ENCODE peak calls at places on chromosomes 16 and 17, in ten cellular contexts. V is lower lobe of right lung, B is adrenal gland, D is mesenchymal stem cell, E is substantia nigra, A is body of pancreas, H is HCT116, X is mesendoderm, G is H9, I is OCI-LY7. K is an unnamed sample.

GRCh38 chr17:7179317-7180254 is at the start of gene ASGR1:
- DNase-seq in G (no peak), H (no peak), A (no peak), E (no peak), B (no peak), D (no peak), X (no peak), V (no peak), I (no peak), K (no peak)

GRCh38 chr16:3787924-3788661 is 70.8 kb upstream of the TRAP1 start:
- DNase-seq in V (no peak), A (no peak), X (no peak), H (no peak), B (no peak), I (no peak), E (no peak), D (no peak), G (no peak), K (no peak)

GRCh38 chr17:59842901-59843652 is 49.7 kb downstream of the TUBD1 start:
- DNase-seq in G (peak), X (peak), D (peak), E (no peak), A (peak), B (peak), I (no peak), H (peak), V (peak), K (no peak)

GRCh38 chr17:55889271-55889670 is 138.4 kb downstream of the PCTP start:
- DNase-seq in E (no peak), B (no peak), V (no peak), A (no peak), I (no peak), H (no peak), D (no peak), X (no peak), G (no peak), K (no peak)

GRCh38 chr16:30844346-30844670 is 49.6 kb downstream of the BCL7C start:
- DNase-seq in I (no peak), G (no peak), B (no peak), X (no peak), V (no peak), D (no peak), H (no peak), A (no peak), E (no peak), K (no peak)

GRCh38 chr17:78544876-78545755 is 32.1 kb downstream of the DNAH17 start:
- DNase-seq in D (no peak), E (no peak), H (no peak), G (no peak), V (no peak), X (no peak), A (no peak), I (no peak), B (no peak), K (no peak)

GRCh38 chr16:68062910-68063393 is 22.2 kb upstream of the NFATC3 start:
- DNase-seq in B (no peak), I (no peak), D (no peak), A (no peak), V (peak), X (no peak), G (no peak), H (no peak), E (no peak), K (no peak)

GRCh38 chr17:78281249-78281865 is 49.9 kb downstream of the TMEM235 start:
- DNase-seq in A (no peak), D (no peak), B (no peak), H (no peak), V (no peak), I (no peak), G (peak), E (no peak), X (no peak), K (peak)

GRCh38 chr16:53042235-53042645 is 10.5 kb downstream of the CHD9NB start:
- DNase-seq in B (no peak), H (no peak), A (no peak), V (no peak), G (no peak), X (peak), E (no peak), D (no peak), I (no peak), K (no peak)

GRCh38 chr16:30651124-30652004 is 604 bp downstream of the PRR14 start:
- DNase-seq in V (peak), A (peak), X (peak), E (peak), I (peak), G (peak), H (no peak), D (peak), B (peak), K (peak)

GRCh38 chr16:23128056-23128455 is 21.2 kb downstream of the USP31 start:
- DNase-seq in A (no peak), I (no peak), E (no peak), X (no peak), V (no peak), D (no peak), B (no peak), G (no peak), H (no peak), K (no peak)

GRCh38 chr17:80910043-80910442 is 81.6 kb upstream of the CHMP6 start:
- DNase-seq in D (no peak), A (no peak), G (no peak), X (no peak), B (no peak), I (no peak), V (no peak), H (no peak), E (no peak), K (no peak)

GRCh38 chr16:2511996-2512919 is 1.5 kb upstream of the ATP6V0C start:
- DNase-seq in I (no peak), X (no peak), G (no peak), H (no peak), E (no peak), A (no peak), V (no peak), D (no peak), B (no peak), K (no peak)

GRCh38 chr16:78705694-78706093 is 606.2 kb downstream of the WWOX start:
- DNase-seq in D (peak), G (no peak), X (peak), A (no peak), H (no peak), E (no peak), V (no peak), I (peak), B (no peak), K (no peak)

GRCh38 chr17:57832711-57833596 is 16.9 kb downstream of the MRPS23 start:
- DNase-seq in V (peak), E (peak), X (peak), G (peak), B (peak), D (peak), I (peak), A (peak), H (peak), K (peak)

GRCh38 chr16:58127033-58127556 is 2.1 kb downstream of the CFAP20 start:
- DNase-seq in A (peak), B (no peak), H (no peak), I (peak), E (no peak), D (peak), V (no peak), X (peak), G (no peak), K (no peak)

GRCh38 chr16:57643166-57643813 is 14.9 kb downstream of the ADGRG1 start:
- DNase-seq in E (peak), H (no peak), B (no peak), I (no peak), V (no peak), X (peak), A (no peak), D (peak), G (no peak), K (peak)

GRCh38 chr17:37831492-37831891 is 86.6 kb upstream of the HNF1B start:
- DNase-seq in B (no peak), D (no peak), G (peak), X (no peak), E (no peak), A (no peak), V (no peak), H (no peak), I (no peak), K (no peak)

GRCh38 chr17:9959377-9959981 is 54.4 kb upstream of the RCVRN start:
- DNase-seq in D (peak), V (no peak), X (peak), B (no peak), E (no peak), I (peak), A (no peak), H (peak), G (peak), K (no peak)

GRCh38 chr16:12551946-12552345 is 251.7 kb downstream of the CPPED1 start:
- DNase-seq in B (no peak), D (no peak), G (no peak), E (no peak), H (no peak), V (no peak), I (no peak), X (peak), A (no peak), K (no peak)

GRCh38 chr17:48954300-48954755 is 9.7 kb upstream of the SNF8 start:
- DNase-seq in B (no peak), I (peak), E (no peak), X (peak), G (peak), A (no peak), V (no peak), H (peak), D (peak), K (no peak)

GRCh38 chr17:38871247-38871991 is 1.6 kb downstream of the LASP1 start:
- DNase-seq in D (peak), I (peak), B (peak), V (peak), G (peak), H (no peak), A (peak), X (peak), E (no peak), K (no peak)

GRCh38 chr17:82985973-82986372 is 93.4 kb upstream of the METRNL start:
- DNase-seq in B (no peak), H (no peak), X (peak), I (peak), G (peak), D (peak), V (peak), E (no peak), A (peak), K (no peak)

GRCh38 chr16:72474511-72475123 is 302.7 kb upstream of the PMFBP1 start:
- DNase-seq in B (no peak), V (no peak), A (no peak), X (no peak), D (peak), G (no peak), E (no peak), H (peak), I (no peak), K (no peak)

GRCh38 chr16:68802190-68802589 is 41.1 kb upstream of the TANGO6 start:
- DNase-seq in V (no peak), A (no peak), D (peak), I (no peak), G (no peak), X (no peak), B (no peak), E (no peak), H (no peak), K (no peak)

GRCh38 chr17:37206299-37206698 is 169.5 kb upstream of the C17orf78 start:
- DNase-seq in A (no peak), B (no peak), X (no peak), E (no peak), I (no peak), H (no peak), G (no peak), V (no peak), D (no peak), K (no peak)

GRCh38 chr17:38453951-38454421 is 25.7 kb downstream of the ARHGAP23 start:
- DNase-seq in X (no peak), V (no peak), H (no peak), B (peak), G (no peak), D (peak), E (peak), A (no peak), I (no peak), K (no peak)

GRCh38 chr17:21165922-21166598 is 39.3 kb downstream of the DHRS7B start:
- DNase-seq in D (no peak), V (no peak), I (no peak), E (no peak), X (no peak), A (no peak), G (no peak), B (no peak), H (no peak), K (no peak)

GRCh38 chr17:44086364-44087311 is 16.1 kb downstream of the G6PC3 start:
- DNase-seq in I (no peak), H (peak), A (peak), E (no peak), G (peak), D (peak), X (peak), V (no peak), B (peak), K (peak)

GRCh38 chr16:50272111-50272571 is 5.8 kb downstream of the ADCY7 start:
- DNase-seq in A (no peak), H (no peak), I (no peak), X (no peak), E (no peak), B (no peak), D (no peak), G (no peak), V (no peak), K (no peak)

GRCh38 chr17:21302711-21303425 is 18.4 kb downstream of the MAP2K3 start:
- DNase-seq in X (no peak), A (no peak), B (no peak), I (no peak), D (no peak), E (no peak), V (peak), H (no peak), G (no peak), K (no peak)

GRCh38 chr16:77211880-77212735 is 12.9 kb downstream of the SYCE1L start:
- DNase-seq in A (peak), D (peak), I (peak), V (peak), B (no peak), E (no peak), H (no peak), G (peak), X (peak), K (no peak)

GRCh38 chr17:60421273-60422161 is 772 bp upstream of the CHCT1 start:
- DNase-seq in E (peak), G (peak), A (peak), B (peak), V (peak), H (no peak), I (peak), D (peak), X (peak), K (no peak)

GRCh38 chr17:72359811-72360210 is 239.0 kb downstream of the SOX9 start:
- DNase-seq in H (no peak), G (no peak), E (no peak), A (no peak), B (no peak), X (no peak), I (no peak), D (no peak), V (no peak), K (no peak)

GRCh38 chr16:4052801-4053662 is 63.2 kb downstream of the ADCY9 start:
- DNase-seq in G (no peak), E (peak), I (no peak), A (peak), H (peak), B (peak), D (peak), V (peak), X (no peak), K (no peak)

GRCh38 chr16:6967796-6968195 is 364.8 kb upstream of the RBFOX1 start:
- DNase-seq in X (no peak), I (no peak), E (no peak), D (no peak), H (no peak), A (no peak), B (no peak), V (no peak), G (peak), K (peak)
- H3K27ac ChIP-seq in X (no peak), I (no peak), E (no peak), D (no peak), H (no peak), A (no peak), B (no peak), V (no peak), G (no peak), K (no peak)

GRCh38 chr16:26457061-26457460 is 609.7 kb upstream of the C16orf82 start:
- DNase-seq in V (no peak), H (no peak), B (no peak), G (no peak), A (no peak), E (no peak), I (no peak), D (no peak), X (no peak), K (no peak)
- H3K27ac ChIP-seq in V (no peak), H (no peak), B (no peak), G (no peak), A (no peak), E (no peak), I (no peak), D (no peak), X (no peak), K (no peak)

GRCh38 chr17:40900819-40901356 is 15.8 kb upstream of the KRT20 start:
- DNase-seq in B (no peak), I (no peak), G (no peak), X (no peak), D (no peak), H (no peak), E (no peak), V (no peak), A (no peak), K (no peak)
- H3K27ac ChIP-seq in B (no peak), I (no peak), G (no peak), X (no peak), D (no peak), H (peak), E (no peak), V (no peak), A (no peak), K (no peak)

GRCh38 chr17:68821860-68822693 is 133.1 kb downstream of the ABCA8 start:
- DNase-seq in I (no peak), E (no peak), D (peak), B (peak), V (no peak), A (no peak), X (no peak), H (peak), G (no peak), K (no peak)
- H3K27ac ChIP-seq in I (no peak), E (no peak), D (peak), B (peak), V (no peak), A (no peak), X (no peak), H (peak), G (no peak), K (no peak)

DNA sequence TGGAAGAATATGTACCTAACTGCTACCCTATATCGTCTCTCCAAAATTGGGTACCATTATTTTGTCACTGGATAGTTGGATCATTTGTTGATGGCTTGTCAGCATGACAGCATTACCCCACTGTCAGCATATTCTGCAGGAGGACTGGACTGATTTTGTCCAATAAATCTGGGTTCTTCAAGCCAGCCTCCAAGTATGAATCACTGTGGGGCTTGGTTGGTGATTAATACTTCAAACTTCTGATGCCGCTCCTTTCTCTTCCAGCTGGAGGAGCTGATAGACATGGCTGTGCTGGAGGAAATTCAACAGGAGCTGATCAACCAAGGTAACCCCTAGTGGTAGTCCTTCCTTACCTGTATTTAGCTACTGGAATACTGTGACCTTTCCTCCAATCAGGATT is 2.5 kb downstream of the RPAIN start:
- DNase-seq in D (peak), A (no peak), V (no peak), I (no peak), G (no peak), H (peak), X (no peak), B (no peak), E (no peak), K (no peak)
- H3K27ac ChIP-seq in D (no peak), A (no peak), V (no peak), I (no peak), G (no peak), H (no peak), X (no peak), B (no peak), E (no peak), K (no peak)

DNA sequence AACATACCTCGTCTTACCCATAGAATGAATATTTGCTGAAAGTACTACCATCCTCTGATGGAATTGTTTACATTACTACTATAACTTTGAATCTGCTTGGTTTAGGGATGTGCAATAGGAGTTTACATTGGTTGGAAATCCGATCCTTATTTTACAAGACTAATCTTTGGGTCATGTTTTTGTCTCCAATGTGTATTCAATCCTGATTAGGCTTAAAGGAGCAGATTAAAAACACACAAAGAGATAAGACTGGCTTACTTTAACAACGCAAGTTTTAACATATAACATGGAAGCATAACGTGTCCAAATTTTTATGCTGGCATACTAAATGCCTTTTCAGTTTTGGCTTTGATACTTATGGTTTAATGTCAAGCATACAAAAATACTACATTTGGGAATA is 69.7 kb upstream of the NACA2 start:
- DNase-seq in X (peak), I (no peak), B (no peak), G (no peak), H (no peak), D (no peak), A (no peak), V (no peak), E (no peak), K (no peak)
- H3K27ac ChIP-seq in X (no peak), I (no peak), B (no peak), G (no peak), H (no peak), D (no peak), A (no peak), V (no peak), E (no peak), K (no peak)